ENCODE peak calls at places on chromosomes 1 and 21, in eight cellular contexts. T is HEK293T, V is iris pigment epithelial cell, R is Calu3, M is trophoblast cell, J is aorta, I is NCI-H774, G is GM20000. X is an unnamed sample.

GRCh38 chr21:45975017-45975595 is 6.5 kb upstream of the COL6A1 start:
- DNase-seq in T (no peak), V (no peak), R (peak), M (no peak), J (peak), I (no peak), G (no peak), X (peak)

GRCh38 chr1:109299087-109299983 is 7.5 kb downstream of the MYBPHL start:
- DNase-seq in T (no peak), V (peak), R (no peak), M (peak), J (no peak), I (no peak), G (no peak), X (peak)

GRCh38 chr1:145720556-145720877 is 1.2 kb downstream of the CD160 start:
- DNase-seq in T (no peak), V (peak), R (peak), M (peak), J (no peak), I (no peak), G (no peak), X (peak)

GRCh38 chr1:91731815-91732214 is 154.1 kb downstream of the TGFBR3 start:
- DNase-seq in T (no peak), V (peak), R (peak), M (no peak), J (no peak), I (no peak), G (no peak), X (peak)

GRCh38 chr1:165423181-165423580 is 21.7 kb downstream of the RXRG start:
- DNase-seq in T (no peak), V (no peak), R (no peak), M (no peak), J (no peak), I (no peak), G (no peak), X (no peak)

GRCh38 chr1:29281531-29281930 is 45.2 kb downstream of the PTPRU start:
- DNase-seq in T (no peak), V (no peak), R (no peak), M (no peak), J (no peak), I (no peak), G (no peak), X (no peak)

GRCh38 chr1:22875851-22876250 is 96.8 kb downstream of the LACTBL1 start:
- DNase-seq in T (no peak), V (no peak), R (no peak), M (no peak), J (no peak), I (no peak), G (no peak), X (no peak)

GRCh38 chr1:92902406-92902744 is 58.9 kb downstream of the DIPK1A start:
- DNase-seq in T (no peak), V (no peak), R (no peak), M (no peak), J (no peak), I (no peak), G (no peak), X (no peak)

GRCh38 chr1:114750780-114751179 is 7.0 kb downstream of the CSDE1 start:
- DNase-seq in T (no peak), V (peak), R (no peak), M (no peak), J (no peak), I (peak), G (no peak), X (peak)

GRCh38 chr1:67953301-67953700 is 97.1 kb downstream of the DIRAS3 start:
- DNase-seq in T (no peak), V (peak), R (no peak), M (no peak), J (no peak), I (no peak), G (no peak), X (no peak)

GRCh38 chr1:101293461-101294045 is 56.7 kb downstream of the S1PR1 start:
- DNase-seq in T (no peak), V (peak), R (no peak), M (no peak), J (no peak), I (no peak), G (peak), X (peak)

GRCh38 chr1:48123647-48124046 is 98.9 kb upstream of the SLC5A9 start:
- DNase-seq in T (no peak), V (no peak), R (no peak), M (no peak), J (no peak), I (no peak), G (no peak), X (no peak)

GRCh38 chr1:154495496-154496273 is 6.3 kb upstream of the TDRD10 start:
- DNase-seq in T (no peak), V (no peak), R (no peak), M (no peak), J (no peak), I (no peak), G (no peak), X (no peak)

GRCh38 chr21:43675871-43676270 is 16.5 kb downstream of the RRP1B start:
- DNase-seq in T (no peak), V (no peak), R (no peak), M (no peak), J (no peak), I (no peak), G (no peak), X (no peak)

GRCh38 chr1:174074757-174075156 is 52.6 kb upstream of the RC3H1 start:
- DNase-seq in T (no peak), V (peak), R (no peak), M (no peak), J (no peak), I (no peak), G (no peak), X (peak)

X was measured in astrocyte.